ENCODE peak calls at places on chromosomes 2 and 18, in six cellular contexts. T is Peyer's patch, Y is tibial nerve, J is prostate gland, O is A673, S is left lung. X is an unnamed sample.

GRCh38 chr2:226638576-226638975 is 161.0 kb downstream of the IRS1 start:
- DNase-seq in S (peak; percentile 66), J (no peak), O (no peak), Y (no peak), T (no peak), X (no peak)

GRCh38 chr2:196823750-196824149 is 14.6 kb upstream of the C2orf66 start:
- DNase-seq in T (no peak), S (no peak), O (no peak), Y (no peak), J (no peak), X (no peak)

GRCh38 chr2:239832995-239833727 is 192.0 kb downstream of the NDUFA10 start:
- DNase-seq in J (peak; percentile 1), T (peak; percentile 1), Y (no peak), S (peak; percentile 38), O (no peak), X (no peak)

GRCh38 chr2:19360266-19360665 is 1.8 kb upstream of the OSR1 start:
- DNase-seq in T (no peak), Y (no peak), O (no peak), J (no peak), S (no peak), X (no peak)

GRCh38 chr2:98478088-98478551 is 33.5 kb downstream of the INPP4A start:
- DNase-seq in T (no peak), S (no peak), O (no peak), Y (no peak), J (no peak), X (no peak)

GRCh38 chr2:57828221-57828620 is 218.4 kb upstream of the VRK2 start:
- DNase-seq in J (no peak), O (no peak), Y (no peak), T (no peak), S (no peak), X (no peak)

GRCh38 chr2:34368304-34368703 is 769.2 kb upstream of the FAM98A start:
- DNase-seq in O (no peak), J (no peak), S (no peak), Y (no peak), T (no peak), X (no peak)

GRCh38 chr2:16096962-16097361 is 156.6 kb downstream of the MYCN start:
- DNase-seq in Y (no peak), T (no peak), J (no peak), S (no peak), O (no peak), X (no peak)

GRCh38 chr2:236858661-236859060 is 227.0 kb upstream of the COPS8 start:
- DNase-seq in J (no peak), Y (no peak), S (no peak), T (no peak), O (no peak), X (no peak)

GRCh38 chr2:120953843-120954584 is 218.3 kb downstream of the GLI2 start:
- DNase-seq in O (no peak), J (no peak), T (no peak), Y (no peak), S (no peak), X (no peak)

GRCh38 chr18:61616111-61616610 is 276.6 kb downstream of the RNF152 start:
- DNase-seq in O (no peak), J (no peak), Y (no peak), S (no peak), T (no peak), X (no peak)

GRCh38 chr2:44975571-44976450 is 33.4 kb downstream of the SIX2 start:
- DNase-seq in J (no peak), T (no peak), Y (no peak), O (no peak), S (no peak), X (no peak)

GRCh38 chr2:96164459-96165184 is 19.4 kb upstream of the DUSP2 start:
- DNase-seq in S (no peak), J (no peak), T (peak; percentile 85), Y (no peak), O (no peak), X (peak; percentile 58)

GRCh38 chr2:199118701-199119241 is 339.0 kb downstream of the SATB2 start:
- DNase-seq in Y (no peak), S (no peak), O (no peak), T (no peak), J (no peak), X (no peak)

GRCh38 chr18:59484796-59485328 is 125.8 kb upstream of the LMAN1 start:
- DNase-seq in S (no peak), Y (peak; percentile 39), T (no peak), J (no peak), O (no peak), X (no peak)

GRCh38 chr2:135164431-135164830 is 112.3 kb downstream of the RAB3GAP1 start:
- DNase-seq in J (no peak), O (peak; percentile 19), Y (no peak), S (no peak), T (no peak), X (no peak)

GRCh38 chr2:212845941-212846340 is 305.5 kb downstream of the IKZF2 start:
- DNase-seq in O (no peak), S (no peak), T (no peak), J (no peak), Y (no peak), X (no peak)

GRCh38 chr18:10579079-10579867 is 53.4 kb downstream of the NAPG start:
- DNase-seq in Y (no peak), S (no peak), O (no peak), T (no peak), J (no peak), X (no peak)
- H3K27ac ChIP-seq in Y (no peak overlapping the region), S (no peak overlapping the region), O (no peak overlapping the region), T (no peak overlapping the region), J (no peak overlapping the region), X (no peak overlapping the region)

DNA sequence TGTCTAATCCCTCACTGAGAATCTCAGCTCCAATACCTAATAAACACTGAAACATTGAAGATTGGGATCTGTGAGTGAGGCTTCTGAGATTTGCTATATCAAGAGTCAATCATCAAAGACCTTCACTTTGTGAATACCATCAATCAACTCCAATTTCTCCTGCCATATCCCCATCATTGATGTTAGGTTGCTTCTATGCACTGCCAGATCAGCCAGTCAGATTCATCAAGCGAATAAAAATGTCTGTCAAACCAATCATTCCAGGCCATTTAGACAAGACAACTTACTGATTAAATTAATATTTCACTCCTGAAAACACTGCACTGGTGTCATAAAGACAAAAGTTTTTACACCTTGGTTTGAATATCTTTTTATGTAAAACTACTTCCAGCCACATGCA is 1295.5 kb upstream of the LRRTM1 start:
- DNase-seq in T (no peak), J (no peak), O (no peak), S (no peak), Y (no peak), X (no peak)
- TF ChIP-seq CTCF in T (no peak), J (no peak), O (no peak), S (no peak), Y (no peak), X (no peak)

GRCh38 chr2:131641414-131642206 is 113.9 kb downstream of the CCDC74A start:
- DNase-seq in J (no peak), T (no peak), S (no peak), O (no peak), Y (no peak), X (no peak)

GRCh38 chr2:131646669-131647297 is 119.1 kb downstream of the CCDC74A start:
- DNase-seq in Y (no peak), J (no peak), S (peak; percentile 69), O (no peak), T (no peak), X (no peak)

GRCh38 chr2:131645177-131645765 is 117.6 kb downstream of the CCDC74A start:
- DNase-seq in O (no peak), T (no peak), J (no peak), S (no peak), Y (no peak), X (no peak)
- H3K4me3 ChIP-seq in O (no peak overlapping the region), T (no peak overlapping the region), J (no peak overlapping the region), S (no peak overlapping the region), Y (no peak overlapping the region), X (no peak overlapping the region)

GRCh38 chr2:36963106-36963505 is 3.2 kb downstream of the STRN start:
- DNase-seq in T (no peak), O (no peak), J (peak; percentile 44), Y (no peak), S (no peak), X (no peak)
- H3K27ac ChIP-seq in T (no peak overlapping the region), O (no peak overlapping the region), J (no peak overlapping the region), Y (no peak overlapping the region), S (no peak overlapping the region), X (no peak overlapping the region)

GRCh38 chr2:74916394-74916793 is 42.0 kb upstream of the POLE4 start:
- DNase-seq in Y (no peak), T (no peak), O (no peak), S (no peak), J (no peak), X (no peak)

GRCh38 chr2:74921236-74921736 is 37.2 kb upstream of the POLE4 start:
- DNase-seq in S (no peak), T (no peak), J (no peak), O (no peak), Y (no peak), X (no peak)

GRCh38 chr2:74922592-74923227 is 35.7 kb upstream of the POLE4 start:
- DNase-seq in J (no peak), T (no peak), S (no peak), Y (no peak), O (peak; percentile 33), X (no peak)

GRCh38 chr2:74917702-74918619 is 40.5 kb upstream of the POLE4 start:
- DNase-seq in Y (no peak), J (no peak), O (no peak), S (no peak), T (no peak), X (no peak)

GRCh38 chr2:74919827-74920226 is 38.6 kb upstream of the POLE4 start:
- DNase-seq in T (peak; percentile 52), J (peak; percentile 11), O (peak; percentile 70), S (peak; percentile 94), Y (peak; percentile 35), X (peak; percentile 54)
- TF ChIP-seq CTCF in T (peak; percentile 92), J (peak; percentile 57), O (peak; percentile 80), S (peak; percentile 83), Y (peak; percentile 69), X (peak; percentile 74)

DNA sequence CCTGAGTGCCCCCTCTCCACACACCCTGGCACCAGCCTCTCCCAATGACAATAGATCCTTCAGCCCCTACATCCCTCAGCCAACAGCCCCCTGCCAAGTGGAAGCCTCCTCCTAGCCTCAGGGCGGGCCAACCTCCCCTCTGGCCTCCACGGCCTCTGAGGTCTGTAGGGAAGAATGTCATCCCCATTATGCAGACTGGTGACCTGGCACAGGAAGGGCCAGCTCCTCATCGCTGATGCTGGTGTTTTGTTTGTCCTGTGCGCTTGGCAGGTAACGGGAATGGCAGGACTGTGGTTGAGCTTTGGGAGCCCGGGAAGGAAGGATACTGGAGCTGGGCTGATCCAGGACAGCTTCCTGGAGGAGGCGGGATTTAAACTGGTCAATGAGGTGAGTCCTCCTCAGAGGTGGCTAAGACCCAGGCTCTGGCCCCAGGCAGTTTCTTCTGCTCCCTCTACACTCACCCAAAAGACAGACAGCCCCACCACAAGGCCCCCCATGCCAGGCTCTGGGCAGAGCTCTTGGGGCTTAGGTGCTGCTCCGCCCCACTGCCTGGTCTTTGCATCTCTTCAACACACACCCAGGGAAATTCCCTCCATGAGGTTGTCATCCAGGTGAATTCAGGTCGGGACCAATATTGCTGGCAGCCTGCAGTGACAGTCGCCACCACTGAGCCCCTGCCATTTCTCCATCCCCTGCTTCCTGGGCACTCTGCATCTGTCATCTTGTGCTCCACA is 75.2 kb upstream of the SMAD7 start:
- DNase-seq in Y (no peak), S (no peak), O (no peak), T (peak; percentile 12), J (no peak), X (peak; percentile 19)
- H3K4me3 ChIP-seq in Y (no peak overlapping the region), S (no peak overlapping the region), O (no peak overlapping the region), T (no peak overlapping the region), J (no peak overlapping the region), X (no peak overlapping the region)

X was measured in dorsolateral prefrontal cortex.